ENCODE peak calls at places on chromosomes 2 and 18, in five cellular contexts. G, A, B, L and O are unnamed samples.
A peak's percentile ranks its signal among the peaks of the same experiment; 100 is the strongest.

GRCh38 chr18:20971886-20972267 is 139.7 kb downstream of the ROCK1 start:
- DNase-seq in G (peak; percentile 9), A (peak; percentile 27), B (no peak), L (no peak), O (no peak)

GRCh38 chr18:29188760-29189159 is 1011.8 kb upstream of the CDH2 start:
- DNase-seq in G (no peak), A (peak; percentile 26), B (no peak), L (no peak), O (no peak)

GRCh38 chr2:74441690-74442482 is at the start of gene RTKN:
- DNase-seq in G (peak; percentile 71), A (peak; percentile 88), B (no peak), L (peak; percentile 71), O (peak; percentile 89)

GRCh38 chr18:49249523-49249922 is 210.9 kb downstream of the DYM start:
- DNase-seq in G (no peak), A (peak; percentile 54), B (peak; percentile 54), L (no peak), O (no peak)

GRCh38 chr2:88517759-88518201 is 65.3 kb upstream of the FOXI3 start:
- DNase-seq in G (no peak), A (no peak), B (no peak), L (no peak), O (no peak)

GRCh38 chr18:47754311-47755101 is 176.0 kb downstream of the SMAD2 start:
- DNase-seq in G (peak; percentile 82), A (no peak), B (no peak), L (no peak), O (no peak)

GRCh38 chr18:58727776-58728500 is 56.7 kb downstream of the MALT1 start:
- DNase-seq in G (no peak), A (no peak), B (no peak), L (no peak), O (no peak)

GRCh38 chr2:121075006-121075545 is 209.9 kb downstream of the TFCP2L1 start:
- DNase-seq in G (no peak), A (peak; percentile 96), B (peak; percentile 69), L (no peak), O (no peak)

GRCh38 chr2:112614201-112614840 is 29.9 kb downstream of the CHCHD5 start:
- DNase-seq in G (no peak), A (no peak), B (no peak), L (peak; percentile 19), O (no peak)

GRCh38 chr2:97678217-97678762 is 8.8 kb downstream of the C2orf92 start:
- DNase-seq in G (no peak), A (no peak), B (no peak), L (no peak), O (no peak)

GRCh38 chr2:169493360-169493759 is 14.1 kb downstream of the BBS5 start:
- DNase-seq in G (no peak), A (no peak), B (no peak), L (no peak), O (no peak)

GRCh38 chr2:143823286-143823685 is 694.1 kb downstream of the ARHGAP15 start:
- DNase-seq in G (no peak), A (no peak), B (no peak), L (no peak), O (no peak)

GRCh38 chr2:127573771-127574170 is 38.3 kb downstream of the MYO7B start:
- DNase-seq in G (no peak), A (no peak), B (no peak), L (peak; percentile 37), O (no peak)

GRCh38 chr2:104521247-104521646 is 332.7 kb upstream of the POU3F3 start:
- DNase-seq in G (no peak), A (no peak), B (no peak), L (no peak), O (no peak)

GRCh38 chr2:104572856-104573255 is 281.1 kb upstream of the POU3F3 start:
- DNase-seq in G (no peak), A (no peak), B (no peak), L (no peak), O (no peak)

GRCh38 chr2:216229488-216229887 is 120.3 kb downstream of the XRCC5 start:
- DNase-seq in G (no peak), A (no peak), B (no peak), L (no peak), O (no peak)

GRCh38 chr2:88654714-88655113 is 27.4 kb upstream of the EIF2AK3 start:
- DNase-seq in G (no peak), A (no peak), B (no peak), L (no peak), O (no peak)

GRCh38 chr18:27276886-27277285 is 91.8 kb upstream of the CHST9 start:
- DNase-seq in G (no peak), A (no peak), B (no peak), L (no peak), O (no peak)

GRCh38 chr2:175605989-175606841 is 395.9 kb downstream of the LNPK start:
- DNase-seq in G (no peak), A (no peak), B (no peak), L (no peak), O (no peak)

GRCh38 chr2:30625600-30626208 is 178.7 kb downstream of the LCLAT1 start:
- DNase-seq in G (no peak), A (no peak), B (no peak), L (no peak), O (no peak)